ENCODE peak calls at places on chromosomes 3 and 15, in six cellular contexts. F is progenitor cell of endocrine pancreas, U is choroid plexus epithelial cell, A is uterus, H is brain microvascular endothelial cell, L is AG09309. V is an unnamed sample.

GRCh38 chr3:11568503-11569155 is 75.1 kb downstream of the VGLL4 start:
- DNase-seq in U (peak), A (peak), L (peak), F (no peak), H (peak), V (no peak)

GRCh38 chr3:157516928-157517327 is 13.7 kb upstream of the VEPH1 start:
- DNase-seq in F (no peak), H (no peak), L (no peak), U (no peak), A (no peak), V (no peak)

GRCh38 chr3:89762360-89762759 is 654.9 kb downstream of the EPHA3 start:
- DNase-seq in H (no peak), L (no peak), U (no peak), F (no peak), A (no peak), V (no peak)

GRCh38 chr3:156795890-156796451 is 30.2 kb upstream of the LEKR1 start:
- DNase-seq in F (no peak), A (no peak), H (no peak), U (peak), L (no peak), V (no peak)

GRCh38 chr3:158640646-158641045 is 3.7 kb upstream of the GFM1 start:
- DNase-seq in F (no peak), H (no peak), L (no peak), U (no peak), A (no peak), V (no peak)

GRCh38 chr3:122938756-122939425 is 88.7 kb downstream of the SEMA5B start:
- DNase-seq in A (no peak), H (no peak), F (no peak), U (no peak), L (no peak), V (no peak)

GRCh38 chr15:41695750-41696436 is 35.7 kb downstream of the MGA start:
- DNase-seq in H (peak), A (no peak), U (peak), F (no peak), L (no peak), V (no peak)

GRCh38 chr3:172846706-172847105 is 96.2 kb downstream of the ECT2 start:
- DNase-seq in A (no peak), L (no peak), H (no peak), U (peak), F (no peak), V (peak)

GRCh38 chr15:39786444-39787056 is 3.9 kb upstream of the FSIP1 start:
- DNase-seq in H (no peak), L (no peak), U (peak), A (no peak), F (no peak), V (no peak)

GRCh38 chr15:30043211-30043655 is 39.5 kb upstream of the GOLGA8J start:
- DNase-seq in U (peak), H (no peak), F (no peak), A (no peak), L (no peak), V (no peak)

GRCh38 chr3:114498779-114499370 is 205.0 kb downstream of the TIGIT start:
- DNase-seq in F (no peak), U (peak), A (no peak), H (peak), L (peak), V (no peak)

GRCh38 chr3:149519912-149520311 is 45.4 kb downstream of the TM4SF4 start:
- DNase-seq in U (no peak), H (no peak), F (no peak), A (no peak), L (no peak), V (no peak)

GRCh38 chr3:59264366-59264765 is 214.5 kb upstream of the CFAP20DC start:
- DNase-seq in F (no peak), A (no peak), L (no peak), H (no peak), U (no peak), V (no peak)

GRCh38 chr3:176796371-176796770 is 400.9 kb downstream of the TBL1XR1 start:
- DNase-seq in H (no peak), L (no peak), F (no peak), A (no peak), U (peak), V (no peak)

GRCh38 chr15:40310001-40310959 is 2.5 kb upstream of the PLCB2 start:
- DNase-seq in A (no peak), F (peak), U (no peak), L (no peak), H (no peak), V (no peak)

GRCh38 chr3:177615015-177615414 is 417.7 kb upstream of the TBL1XR1 start:
- DNase-seq in L (peak), F (no peak), A (peak), U (peak), H (peak), V (peak)

GRCh38 chr15:42921049-42921731 is 612 bp upstream of the TTBK2 start:
- DNase-seq in U (peak), H (peak), L (no peak), A (no peak), F (no peak), V (no peak)

GRCh38 chr3:148790841-148791240 is 36.8 kb upstream of the CPB1 start:
- DNase-seq in H (no peak), U (peak), A (peak), F (no peak), L (no peak), V (peak)

GRCh38 chr15:58342508-58342907 is 89.3 kb upstream of the LIPC start:
- DNase-seq in A (no peak), U (no peak), L (no peak), F (no peak), H (no peak), V (no peak)

GRCh38 chr15:92187975-92188374 is 205.7 kb upstream of the ST8SIA2 start:
- DNase-seq in A (no peak), F (no peak), L (no peak), U (no peak), H (no peak), V (no peak)

GRCh38 chr15:70101459-70102113 is 3.9 kb upstream of the TLE3 start:
- DNase-seq in L (peak), A (peak), U (peak), F (peak), H (peak), V (no peak)

GRCh38 chr15:58562135-58562534 is 130.3 kb downstream of the LIPC start:
- DNase-seq in A (no peak), H (no peak), L (no peak), F (no peak), U (no peak), V (no peak)

GRCh38 chr3:175748087-175748732 is 889.1 kb downstream of the NAALADL2 start:
- DNase-seq in F (no peak), H (no peak), U (peak), A (no peak), L (no peak), V (no peak)

GRCh38 chr15:26974120-26974780 is 3.3 kb downstream of the GABRG3 start:
- DNase-seq in F (no peak), H (no peak), L (no peak), A (no peak), U (peak), V (peak)

GRCh38 chr3:74426571-74426970 is 187.9 kb downstream of the CNTN3 start:
- DNase-seq in L (peak), U (peak), A (no peak), F (no peak), H (peak), V (no peak)

DNA sequence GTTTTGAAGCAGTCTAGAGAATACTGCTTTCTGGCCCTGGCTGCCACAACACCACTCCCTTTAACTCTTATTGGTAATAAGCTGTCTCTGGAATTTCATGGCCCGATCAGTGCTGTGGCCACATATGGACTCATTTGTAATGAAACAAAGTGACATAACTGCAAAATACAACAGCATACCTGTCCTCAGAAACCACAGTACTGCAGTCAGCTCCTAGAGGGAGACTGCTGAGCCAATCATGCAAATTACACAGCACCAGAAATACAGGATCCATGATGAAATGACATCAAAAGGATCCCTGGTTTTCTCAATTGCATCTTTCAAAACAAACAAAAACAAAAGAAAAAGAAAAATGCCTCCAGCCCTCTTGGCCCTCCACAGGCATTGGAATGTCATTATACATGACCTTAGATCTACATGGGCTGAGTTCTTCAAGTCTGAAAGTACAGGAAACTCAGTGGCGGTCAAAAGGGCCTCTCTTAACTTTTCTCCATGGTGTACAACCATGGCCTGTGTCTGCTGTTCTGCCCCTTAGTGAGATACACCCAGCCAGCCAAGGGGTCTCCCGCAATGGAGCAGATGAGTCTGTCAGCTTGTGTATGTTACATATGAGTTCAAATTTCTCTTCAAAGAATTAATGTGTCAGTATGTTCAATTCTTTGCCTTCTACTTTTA is 24.9 kb upstream of the KBTBD12 start:
- DNase-seq in U (peak), A (no peak), L (no peak), F (no peak), H (no peak), V (peak)
- TF ChIP-seq CTCF in U (peak), A (no peak), L (no peak), F (no peak), H (peak), V (no peak)

GRCh38 chr3:104275199-104275598 is 1091.5 kb upstream of the ALCAM start:
- DNase-seq in F (no peak), L (no peak), H (no peak), A (no peak), U (no peak), V (no peak)

GRCh38 chr3:104269771-104270170 is 1096.9 kb upstream of the ALCAM start:
- DNase-seq in F (no peak), H (no peak), L (no peak), A (no peak), U (peak), V (no peak)

DNA sequence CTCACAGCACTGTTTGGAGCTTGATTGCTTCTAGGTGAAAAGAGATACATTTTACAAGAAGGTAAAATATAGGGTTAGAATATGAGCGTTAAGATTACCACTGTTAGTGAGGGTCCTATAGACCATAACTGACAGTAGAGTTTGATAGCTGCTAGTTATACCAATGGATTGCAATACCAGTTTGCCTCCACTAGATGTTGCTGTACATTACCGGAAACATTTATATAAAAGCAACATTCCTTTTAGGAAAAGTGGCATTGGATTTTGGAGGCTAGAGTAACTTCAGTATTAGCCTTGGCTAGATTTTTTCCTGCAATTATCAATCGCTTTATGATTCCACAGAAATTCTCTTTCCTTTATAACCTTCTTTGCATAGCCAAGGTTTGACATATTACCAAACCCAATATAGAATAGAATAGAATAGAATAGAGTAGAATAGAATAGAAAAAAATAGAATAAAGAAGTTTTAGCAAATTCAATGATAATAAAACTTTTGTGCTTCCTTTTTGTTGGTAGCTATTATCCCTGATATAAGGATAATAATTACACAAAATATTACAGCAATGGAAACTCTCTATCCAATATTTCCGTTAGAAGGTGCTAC is 1093.6 kb upstream of the ALCAM start:
- DNase-seq in H (peak), U (peak), F (no peak), L (peak), A (no peak), V (no peak)
- TF ChIP-seq CTCF in H (peak), U (peak), F (peak), L (peak), A (peak), V (peak)

GRCh38 chr3:192444791-192445106 is 282.6 kb downstream of the FGF12 start:
- DNase-seq in L (no peak), H (no peak), U (no peak), F (no peak), A (no peak), V (no peak)
- TF ChIP-seq CTCF in L (no peak), H (no peak), U (no peak), F (no peak), A (no peak), V (no peak)

DNA sequence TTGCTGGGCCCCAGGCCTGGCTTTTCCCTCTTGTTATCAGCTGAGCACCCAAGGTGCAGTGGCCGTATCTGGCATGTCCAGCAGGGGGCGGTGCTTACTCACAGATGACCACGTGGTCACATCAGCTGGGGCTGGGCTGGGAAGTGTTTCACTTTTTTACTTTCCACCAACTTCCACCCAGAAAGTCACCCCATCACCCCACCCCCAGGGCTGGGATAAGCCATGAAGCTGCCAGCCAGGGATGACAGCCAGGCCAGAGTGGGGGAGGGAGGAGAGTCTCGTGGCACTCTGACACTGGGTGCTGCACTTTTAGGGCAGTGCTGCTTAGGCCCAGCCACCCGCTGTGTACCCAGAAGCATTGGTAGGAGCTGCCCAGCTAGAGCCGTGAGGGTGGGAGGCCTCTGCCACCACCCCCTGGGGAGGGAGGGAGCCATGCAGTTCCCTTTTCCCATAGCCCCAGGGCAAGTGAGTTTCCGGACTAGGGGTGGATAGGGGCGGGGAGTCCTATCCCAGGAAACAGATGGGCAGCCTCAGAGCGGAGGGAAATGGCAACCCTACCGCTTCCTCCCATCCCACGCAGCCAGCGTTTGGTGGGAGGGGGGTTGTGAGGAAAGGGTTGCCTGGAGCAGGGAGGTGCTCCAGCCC is 6.1 kb downstream of the PPCDC start:
- DNase-seq in F (peak), L (peak), U (peak), A (peak), H (peak), V (no peak)
- TF ChIP-seq CTCF in F (peak), L (peak), U (peak), A (peak), H (peak), V (peak)

DNA sequence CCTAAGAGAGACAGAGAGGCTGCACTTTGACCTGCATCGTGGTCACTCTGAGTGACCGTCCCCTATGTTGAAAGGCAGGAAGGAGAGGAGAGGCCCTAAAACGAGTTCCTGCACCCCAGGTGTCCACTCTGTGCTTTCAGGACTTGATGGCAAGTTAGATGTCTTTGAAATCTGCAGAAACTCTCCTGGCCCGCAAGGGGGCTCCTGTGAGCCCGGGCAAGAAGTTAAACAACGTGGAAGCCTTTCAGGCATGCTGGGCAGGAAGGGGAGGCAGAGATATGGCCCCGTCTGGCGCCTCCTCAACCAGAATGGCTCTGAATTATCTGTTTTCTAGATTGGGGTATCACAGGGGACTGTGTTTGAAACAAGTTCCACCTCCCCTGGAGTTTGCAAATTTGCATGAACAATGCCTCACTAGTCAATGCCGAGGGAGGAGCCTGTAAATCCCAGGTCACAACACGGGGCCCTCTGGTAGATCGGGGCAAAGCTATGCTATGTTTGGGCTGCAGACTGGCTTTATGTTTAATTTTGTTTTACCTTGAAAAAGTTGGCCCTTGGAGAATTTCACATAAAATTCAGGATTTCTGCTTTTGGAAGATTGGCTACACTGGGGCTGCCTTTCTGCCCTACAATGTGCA is 9.8 kb downstream of the CTXND1 start:
- DNase-seq in A (no peak), U (peak), F (peak), H (no peak), L (no peak), V (no peak)
- TF ChIP-seq CTCF in A (no peak), U (peak), F (peak), H (peak), L (peak), V (peak)

DNA sequence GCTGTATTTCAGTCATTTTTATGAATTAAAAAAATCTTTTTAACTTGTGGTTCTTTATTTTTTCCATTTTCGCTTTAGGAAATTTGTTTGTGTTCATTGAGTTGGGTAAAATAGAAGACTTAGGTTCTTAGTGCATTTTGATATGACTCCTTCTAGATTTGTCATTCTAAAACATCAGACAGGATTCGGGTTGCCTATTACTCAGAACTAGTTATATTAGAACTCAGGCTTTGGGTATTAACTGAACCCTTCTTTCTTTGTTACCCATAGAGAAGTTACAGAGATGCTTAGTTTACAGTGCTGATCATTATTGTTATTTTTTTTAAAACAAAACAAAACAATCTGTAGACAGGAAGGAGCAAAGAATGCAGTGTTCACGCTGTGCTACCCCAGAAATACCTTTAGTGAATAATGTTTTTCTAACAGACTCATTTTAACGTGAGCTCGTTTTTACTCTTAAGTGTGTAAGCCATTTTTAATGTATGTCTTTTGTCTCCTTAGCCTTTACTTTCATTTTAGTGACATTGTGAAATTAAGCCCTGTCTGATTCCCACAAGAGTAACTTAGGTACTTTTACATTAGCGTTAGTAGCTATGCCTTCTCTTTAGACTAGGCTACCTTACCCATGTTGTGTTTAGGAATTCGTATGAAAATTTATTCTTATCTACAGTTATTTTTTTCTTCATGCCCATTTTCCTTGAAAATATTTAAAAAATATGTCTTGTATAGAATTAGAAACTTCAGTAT is 53.4 kb downstream of the CMC1 start:
- DNase-seq in L (no peak), A (no peak), H (no peak), F (no peak), U (peak), V (no peak)
- TF ChIP-seq CTCF in L (no peak), A (no peak), H (no peak), F (no peak), U (no peak), V (no peak)

DNA sequence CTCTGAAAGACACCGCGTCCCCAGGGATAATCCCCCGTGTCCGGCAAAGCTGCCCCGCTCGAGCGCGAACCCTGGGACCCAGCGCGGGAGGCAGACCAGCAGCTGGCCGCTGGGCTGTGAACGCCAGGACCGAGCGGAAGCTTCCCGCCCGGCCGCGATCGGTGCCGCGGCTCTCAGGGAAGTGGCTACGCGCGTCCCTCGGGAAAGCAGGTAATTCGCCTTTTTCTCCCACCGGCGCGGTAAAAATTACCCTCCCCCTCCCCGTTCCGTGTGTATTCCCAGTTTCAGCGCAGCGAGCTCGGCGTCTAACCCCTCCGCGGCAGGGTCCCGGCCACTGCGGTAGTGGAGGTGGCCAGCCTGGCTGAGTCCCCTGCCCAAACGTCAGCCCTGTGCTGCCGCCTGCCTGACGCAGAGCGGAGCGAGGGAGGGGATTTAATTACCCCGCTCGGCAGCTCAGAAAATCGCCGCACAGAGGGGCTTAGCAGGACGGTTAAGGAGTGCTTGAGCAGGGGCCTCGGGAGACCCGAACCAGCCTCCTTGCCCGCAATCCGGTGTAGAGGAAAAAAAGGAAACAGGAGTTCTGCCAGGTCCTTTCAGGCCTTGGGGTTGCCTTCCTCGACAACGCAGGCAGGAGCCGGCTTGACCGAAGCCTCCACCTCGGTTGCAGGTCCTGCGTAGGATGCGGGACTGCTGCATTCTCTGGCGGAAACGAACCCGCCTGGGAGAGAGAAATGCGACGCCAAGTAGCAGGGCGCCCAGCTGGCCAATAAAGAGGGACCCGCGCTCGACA is 2.9 kb downstream of the GATA2 start:
- DNase-seq in F (no peak), L (no peak), A (peak), U (peak), H (no peak), V (no peak)
- TF ChIP-seq CTCF in F (peak), L (no peak), A (no peak), U (no peak), H (no peak), V (no peak)

GRCh38 chr3:143795849-143796248 is 52.4 kb downstream of the SLC9A9 start:
- DNase-seq in L (no peak), U (peak), A (no peak), F (no peak), H (no peak), V (no peak)
- TF ChIP-seq CTCF in L (peak), U (peak), A (no peak), F (no peak), H (peak), V (peak)

GRCh38 chr3:36814776-36815175 is 50.4 kb upstream of the DCLK3 start:
- DNase-seq in U (peak), H (no peak), L (no peak), A (no peak), F (no peak), V (no peak)
- TF ChIP-seq CTCF in U (peak), H (peak), L (peak), A (no peak), F (peak), V (peak)

V was measured in epithelial cell of proximal tubule.